ENCODE peak calls at places on chromosomes 5 and 9, in nine cellular contexts. F, R, W, K, L, S, P, M and J are unnamed samples.

GRCh38 chr5:115414406-115415142 is 118.1 kb upstream of the CCDC112 start:
- DNase-seq in F (no peak), R (no peak), W (no peak), K (no peak), L (no peak), S (peak; percentile 31), P (peak; percentile 45), M (no peak), J (no peak)

GRCh38 chr5:34439601-34440000 is 216.5 kb upstream of the RAI14 start:
- DNase-seq in F (no peak), R (no peak), W (no peak), K (no peak), L (no peak), S (no peak), P (no peak), M (no peak), J (no peak)

GRCh38 chr9:133234577-133235322 is 25.7 kb upstream of the OBP2B start:
- DNase-seq in F (no peak), R (no peak), W (no peak), K (no peak), L (no peak), S (no peak), P (no peak), M (no peak), J (no peak)

GRCh38 chr5:110064593-110065268 is 375.0 kb downstream of the MAN2A1 start:
- DNase-seq in F (no peak), R (no peak), W (no peak), K (no peak), L (no peak), S (no peak), P (no peak), M (no peak), J (no peak)

GRCh38 chr5:161924270-161924669 is 76.3 kb downstream of the GABRA1 start:
- DNase-seq in F (no peak), R (no peak), W (no peak), K (no peak), L (no peak), S (no peak), P (no peak), M (no peak), J (no peak)

GRCh38 chr5:140951636-140952035 is 14.6 kb upstream of the PCDHAC2 start:
- DNase-seq in F (no peak), R (no peak), W (no peak), K (no peak), L (no peak), S (no peak), P (no peak), M (no peak), J (no peak)

GRCh38 chr9:125626187-125626586 is 80.8 kb downstream of the MAPKAP1 start:
- DNase-seq in F (no peak), R (no peak), W (no peak), K (no peak), L (no peak), S (no peak), P (no peak), M (no peak), J (no peak)

GRCh38 chr5:37478086-37478485 is 99.0 kb downstream of the WDR70 start:
- DNase-seq in F (no peak), R (no peak), W (peak; percentile 52), K (no peak), L (no peak), S (no peak), P (no peak), M (no peak), J (no peak)

GRCh38 chr9:8486095-8486494 is 686.5 kb upstream of the DMAC1 start:
- DNase-seq in F (no peak), R (no peak), W (peak; percentile 48), K (no peak), L (no peak), S (no peak), P (no peak), M (no peak), J (peak; percentile 8)

GRCh38 chr5:88653471-88653870 is 229.5 kb downstream of the MEF2C start:
- DNase-seq in F (no peak), R (no peak), W (no peak), K (no peak), L (no peak), S (no peak), P (no peak), M (no peak), J (no peak)